ENCODE peak calls at places on chromosome 3, in four cellular contexts. One of them, this sample, is unnamed. For H3K4me1, the result is how much of the 10 kb centered on the place peaks cover.

GRCh38 chr3:188993140-188993539 is 178.6 kb upstream of the TPRG1 start:
- DNase-seq in stomach: no peak
- DNase-seq in uterus: no peak
- DNase-seq in adrenal gland: no peak
- DNase-seq in this sample: no peak

GRCh38 chr3:6799264-6799915 is 61.5 kb upstream of the GRM7 start:
- DNase-seq in stomach: peak
- DNase-seq in uterus: no peak
- DNase-seq in adrenal gland: peak
- DNase-seq in this sample: no peak

GRCh38 chr3:15387735-15388134 is 39.6 kb downstream of the METTL6 start:
- DNase-seq in stomach: no peak
- DNase-seq in uterus: no peak
- DNase-seq in adrenal gland: peak
- DNase-seq in this sample: no peak

GRCh38 chr3:155302476-155302875 is 9.0 kb upstream of the STRIT1 start:
- DNase-seq in stomach: no peak
- DNase-seq in uterus: no peak
- DNase-seq in adrenal gland: no peak
- DNase-seq in this sample: no peak

GRCh38 chr3:117063910-117064309 is 354.3 kb downstream of the TUSC7 start:
- DNase-seq in stomach: no peak
- DNase-seq in uterus: no peak
- DNase-seq in adrenal gland: no peak
- DNase-seq in this sample: no peak

GRCh38 chr3:31550452-31551251 is 17.9 kb downstream of the STT3B start:
- DNase-seq in stomach: no peak
- DNase-seq in uterus: no peak
- DNase-seq in adrenal gland: no peak
- DNase-seq in this sample: no peak

GRCh38 chr3:32817561-32818430 is at the start of gene TRIM71:
- DNase-seq in stomach: no peak
- DNase-seq in uterus: no peak
- DNase-seq in adrenal gland: no peak
- DNase-seq in this sample: no peak

GRCh38 chr3:32912046-32912445 is 39.4 kb upstream of the CCR4 start:
- DNase-seq in stomach: no peak
- DNase-seq in uterus: no peak
- DNase-seq in adrenal gland: no peak
- DNase-seq in this sample: no peak

GRCh38 chr3:20043398-20043797 is 3.2 kb downstream of the KAT2B start:
- DNase-seq in stomach: peak
- DNase-seq in uterus: peak
- DNase-seq in adrenal gland: peak
- DNase-seq in this sample: peak

GRCh38 chr3:23644099-23644498 is 161.7 kb upstream of the UBE2E1 start:
- DNase-seq in stomach: no peak
- DNase-seq in uterus: no peak
- DNase-seq in adrenal gland: no peak
- DNase-seq in this sample: no peak

GRCh38 chr3:153215971-153216370 is 53.9 kb downstream of the RAP2B start:
- DNase-seq in stomach: no peak
- DNase-seq in uterus: no peak
- DNase-seq in adrenal gland: no peak
- DNase-seq in this sample: no peak

GRCh38 chr3:65314265-65314664 is 626.5 kb upstream of the ADAMTS9 start:
- DNase-seq in stomach: no peak
- DNase-seq in uterus: no peak
- DNase-seq in adrenal gland: no peak
- DNase-seq in this sample: no peak

GRCh38 chr3:155465664-155466063 is 172.2 kb upstream of the STRIT1 start:
- DNase-seq in stomach: no peak
- DNase-seq in uterus: no peak
- DNase-seq in adrenal gland: no peak
- DNase-seq in this sample: no peak

GRCh38 chr3:58025824-58026579 is 17.8 kb downstream of the FLNB start:
- DNase-seq in stomach: peak
- DNase-seq in uterus: no peak
- DNase-seq in adrenal gland: no peak
- DNase-seq in this sample: no peak

GRCh38 chr3:194077602-194078001 is 58.3 kb upstream of the HES1 start:
- DNase-seq in stomach: no peak
- DNase-seq in uterus: no peak
- DNase-seq in adrenal gland: no peak
- DNase-seq in this sample: no peak

GRCh38 chr3:42880183-42880582 is 4.5 kb upstream of the CYP8B1 start:
- DNase-seq in stomach: no peak
- DNase-seq in uterus: peak
- DNase-seq in adrenal gland: no peak
- DNase-seq in this sample: no peak

GRCh38 chr3:64655160-64655559 is 32.6 kb downstream of the ADAMTS9 start:
- DNase-seq in stomach: no peak
- DNase-seq in uterus: no peak
- DNase-seq in adrenal gland: no peak
- DNase-seq in this sample: no peak

GRCh38 chr3:48194446-48195071 is 6.3 kb upstream of the CDC25A start:
- DNase-seq in stomach: peak
- DNase-seq in uterus: peak
- DNase-seq in adrenal gland: peak
- DNase-seq in this sample: peak

GRCh38 chr3:149547413-149547812 is 72.9 kb downstream of the TM4SF4 start:
- DNase-seq in stomach: no peak
- DNase-seq in uterus: peak
- DNase-seq in adrenal gland: peak
- DNase-seq in this sample: peak

GRCh38 chr3:43994594-43995077 is 247.1 kb upstream of the TOPAZ1 start:
- DNase-seq in stomach: no peak
- DNase-seq in uterus: no peak
- DNase-seq in adrenal gland: no peak
- DNase-seq in this sample: no peak

GRCh38 chr3:31918179-31919165 is 62.6 kb downstream of the OSBPL10 start:
- DNase-seq in stomach: no peak
- DNase-seq in uterus: no peak
- DNase-seq in adrenal gland: no peak
- DNase-seq in this sample: no peak

GRCh38 chr3:85387913-85388510 is 429.2 kb downstream of the CADM2 start:
- DNase-seq in stomach: no peak
- DNase-seq in uterus: no peak
- DNase-seq in adrenal gland: no peak
- DNase-seq in this sample: no peak

GRCh38 chr3:44104668-44105321 is 136.9 kb upstream of the TOPAZ1 start:
- DNase-seq in stomach: no peak
- DNase-seq in uterus: no peak
- DNase-seq in adrenal gland: no peak
- DNase-seq in this sample: no peak

GRCh38 chr3:77147836-77148578 is 108.1 kb downstream of the ROBO2 start:
- DNase-seq in stomach: no peak
- DNase-seq in uterus: no peak
- DNase-seq in adrenal gland: no peak
- DNase-seq in this sample: no peak

GRCh38 chr3:173902866-173903265 is 505.3 kb downstream of the NLGN1 start:
- DNase-seq in stomach: no peak
- DNase-seq in uterus: no peak
- DNase-seq in adrenal gland: no peak
- DNase-seq in this sample: no peak

GRCh38 chr3:20181276-20181675 is 4.7 kb downstream of the SGO1 start:
- DNase-seq in stomach: no peak
- DNase-seq in uterus: no peak
- DNase-seq in adrenal gland: no peak
- DNase-seq in this sample: no peak

GRCh38 chr3:138461246-138461645 is 26.8 kb downstream of the ESYT3 start:
- DNase-seq in stomach: no peak
- DNase-seq in uterus: no peak
- DNase-seq in adrenal gland: peak
- DNase-seq in this sample: no peak

GRCh38 chr3:13411186-13411860 is 8.8 kb downstream of the NUP210 start:
- DNase-seq in stomach: no peak
- DNase-seq in uterus: no peak
- DNase-seq in adrenal gland: no peak
- DNase-seq in this sample: no peak

GRCh38 chr3:31166249-31166885 is 271.9 kb upstream of the GADL1 start:
- DNase-seq in stomach: peak
- DNase-seq in uterus: no peak
- DNase-seq in adrenal gland: peak
- DNase-seq in this sample: no peak

GRCh38 chr3:188439080-188439479 is 285.1 kb downstream of the LPP start:
- DNase-seq in stomach: no peak
- DNase-seq in uterus: no peak
- DNase-seq in adrenal gland: no peak
- DNase-seq in this sample: no peak

GRCh38 chr3:190321789-190322603 is at the start of gene CLDN1:
- DNase-seq in stomach: peak
- DNase-seq in uterus: peak
- DNase-seq in adrenal gland: peak
- DNase-seq in this sample: peak

GRCh38 chr3:67016522-67017080 is 18.5 kb downstream of the KBTBD8 start:
- DNase-seq in stomach: no peak
- DNase-seq in uterus: no peak
- DNase-seq in adrenal gland: no peak
- DNase-seq in this sample: peak
- H3K4me1 ChIP-seq in stomach: under half
- H3K4me1 ChIP-seq in uterus: under half
- H3K4me1 ChIP-seq in adrenal gland: under half
- H3K4me1 ChIP-seq in this sample: under half

GRCh38 chr3:172138031-172138538 is 98.7 kb downstream of the FNDC3B start:
- DNase-seq in stomach: no peak
- DNase-seq in uterus: no peak
- DNase-seq in adrenal gland: no peak
- DNase-seq in this sample: no peak
- H3K27ac ChIP-seq in stomach: peak
- H3K27ac ChIP-seq in uterus: peak
- H3K27ac ChIP-seq in adrenal gland: peak
- H3K27ac ChIP-seq in this sample: peak

DNA sequence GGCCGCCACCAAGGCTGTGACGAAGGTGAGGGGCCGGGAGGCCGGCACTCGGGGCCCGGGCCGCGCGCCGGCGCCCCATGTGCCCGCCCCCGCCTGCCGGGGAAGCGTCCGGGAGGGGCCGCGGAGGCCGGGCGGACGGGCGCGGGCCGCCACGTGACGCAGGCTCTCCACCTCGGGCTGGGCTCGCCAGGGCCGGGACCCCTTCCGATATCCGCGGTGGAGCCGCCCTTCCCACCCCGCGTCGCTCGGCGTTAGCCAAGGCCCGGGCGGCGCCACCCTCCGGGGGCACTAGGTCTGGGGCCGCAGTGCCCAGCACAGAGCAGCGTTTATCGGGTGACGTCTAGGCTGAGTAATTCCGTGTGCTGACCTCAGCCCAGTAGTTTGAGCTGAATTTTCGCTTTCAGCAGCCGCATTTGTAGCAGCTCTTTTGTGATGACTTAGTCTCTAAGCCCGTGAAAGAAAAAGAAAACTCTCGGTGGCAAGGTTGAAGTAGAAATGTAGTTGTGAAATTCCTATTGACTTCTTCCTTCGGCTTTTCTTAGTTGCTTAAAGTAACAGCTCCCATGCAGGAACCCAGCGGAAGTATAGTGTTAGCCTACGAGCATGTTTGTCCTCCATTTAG is 885 bp downstream of the CDV3 start:
- DNase-seq in stomach: peak
- DNase-seq in uterus: peak
- DNase-seq in adrenal gland: peak
- DNase-seq in this sample: peak
- TF ChIP-seq POLR2A in stomach: no peak
- TF ChIP-seq POLR2A in uterus: peak
- TF ChIP-seq POLR2A in adrenal gland: peak
- TF ChIP-seq POLR2A in this sample: peak

GRCh38 chr3:72890166-72890925 is 2.5 kb downstream of the GXYLT2 start:
- DNase-seq in stomach: no peak
- DNase-seq in uterus: no peak
- DNase-seq in adrenal gland: no peak
- DNase-seq in this sample: no peak
- H3K4me1 ChIP-seq in stomach: under half
- H3K4me1 ChIP-seq in uterus: under half
- H3K4me1 ChIP-seq in adrenal gland: under half
- H3K4me1 ChIP-seq in this sample: under half

DNA sequence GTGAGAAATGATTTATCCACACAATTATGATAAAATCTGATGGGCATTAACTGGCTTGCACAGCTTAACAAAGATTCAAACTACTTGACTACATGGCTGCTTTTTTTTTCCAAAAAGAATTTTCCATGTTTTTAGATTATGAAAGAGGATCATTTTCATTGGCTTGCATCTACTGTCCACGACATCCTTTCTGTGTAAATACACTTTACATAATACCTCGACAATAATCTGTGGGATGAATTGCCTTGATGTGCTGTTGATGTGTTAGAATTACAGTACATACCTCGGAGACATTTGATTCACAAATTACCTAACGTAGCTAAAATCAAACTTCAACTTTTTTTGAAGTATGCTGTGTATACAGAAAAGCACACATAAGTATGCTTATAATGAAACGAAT is 104.4 kb downstream of the PPP2R3A start:
- DNase-seq in stomach: no peak
- DNase-seq in uterus: no peak
- DNase-seq in adrenal gland: no peak
- DNase-seq in this sample: no peak
- H3K27ac ChIP-seq in stomach: no peak
- H3K27ac ChIP-seq in uterus: peak
- H3K27ac ChIP-seq in adrenal gland: no peak
- H3K27ac ChIP-seq in this sample: no peak

GRCh38 chr3:101724329-101725191 is at the start of gene CEP97:
- DNase-seq in stomach: peak
- DNase-seq in uterus: peak
- DNase-seq in adrenal gland: peak
- DNase-seq in this sample: peak
- TF ChIP-seq POLR2A in stomach: no peak
- TF ChIP-seq POLR2A in uterus: peak
- TF ChIP-seq POLR2A in adrenal gland: no peak
- TF ChIP-seq POLR2A in this sample: peak

DNA sequence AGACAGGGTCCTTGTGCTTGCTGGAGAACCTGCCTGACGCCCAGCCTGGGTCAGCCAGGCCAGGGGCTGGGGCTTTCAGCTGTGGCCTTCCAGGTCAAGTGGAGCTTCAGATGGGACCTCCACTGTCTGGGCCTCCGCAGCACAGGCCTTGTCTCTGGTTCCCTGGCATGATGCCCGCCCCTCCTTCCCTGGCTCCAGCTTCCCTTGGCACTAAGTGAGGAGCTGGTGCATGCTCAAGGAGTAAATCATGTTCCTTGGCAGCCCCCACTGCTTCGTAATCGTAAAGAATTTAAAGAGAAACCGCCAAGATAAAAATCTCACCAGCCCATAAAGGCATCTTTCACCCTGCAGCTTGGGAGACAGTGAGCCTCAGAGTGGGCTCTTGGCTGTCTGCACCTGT is 8.9 kb downstream of the SEMA3F start:
- DNase-seq in stomach: peak
- DNase-seq in uterus: peak
- DNase-seq in adrenal gland: peak
- DNase-seq in this sample: peak
- H3K4me1 ChIP-seq in stomach: half or more
- H3K4me1 ChIP-seq in uterus: under half
- H3K4me1 ChIP-seq in adrenal gland: under half
- H3K4me1 ChIP-seq in this sample: under half